ENCODE peak calls at places on chromosomes 7 and 10, in eight cellular contexts. One of them, this sample, is unnamed.
A peak's percentile ranks its signal among the peaks of the same experiment; 100 is the strongest.

GRCh38 chr10:69391158-69391557 is 25.6 kb downstream of the TACR2 start:
- DNase-seq in ovary: no peak
- DNase-seq in neural progenitor cell: no peak
- DNase-seq in tibial artery: no peak
- DNase-seq in IMR-90: no peak
- DNase-seq in thoracic aorta: no peak
- DNase-seq in epithelial cell of proximal tubule: no peak
- DNase-seq in fibroblast of pulmonary artery: no peak
- DNase-seq in this sample: no peak

GRCh38 chr7:44194069-44194468 is 4.8 kb upstream of the GCK start:
- DNase-seq in ovary: no peak
- DNase-seq in neural progenitor cell: no peak
- DNase-seq in tibial artery: no peak
- DNase-seq in IMR-90: peak; percentile 33
- DNase-seq in thoracic aorta: no peak
- DNase-seq in epithelial cell of proximal tubule: no peak
- DNase-seq in fibroblast of pulmonary artery: peak; percentile 23
- DNase-seq in this sample: peak; percentile 25

GRCh38 chr7:129769400-129769774 is 157.9 kb downstream of the NRF1 start:
- DNase-seq in ovary: no peak
- DNase-seq in neural progenitor cell: no peak
- DNase-seq in tibial artery: no peak
- DNase-seq in IMR-90: no peak
- DNase-seq in thoracic aorta: no peak
- DNase-seq in epithelial cell of proximal tubule: no peak
- DNase-seq in fibroblast of pulmonary artery: no peak
- DNase-seq in this sample: no peak

GRCh38 chr10:28734940-28735759 is 57.8 kb downstream of the BAMBI start:
- DNase-seq in ovary: no peak
- DNase-seq in neural progenitor cell: no peak
- DNase-seq in tibial artery: no peak
- DNase-seq in IMR-90: peak; percentile 96
- DNase-seq in thoracic aorta: peak; percentile 3
- DNase-seq in epithelial cell of proximal tubule: peak; percentile 94
- DNase-seq in fibroblast of pulmonary artery: peak; percentile 85
- DNase-seq in this sample: peak; percentile 98

GRCh38 chr7:122040147-122040546 is 103.9 kb downstream of the AASS start:
- DNase-seq in ovary: no peak
- DNase-seq in neural progenitor cell: no peak
- DNase-seq in tibial artery: no peak
- DNase-seq in IMR-90: no peak
- DNase-seq in thoracic aorta: no peak
- DNase-seq in epithelial cell of proximal tubule: no peak
- DNase-seq in fibroblast of pulmonary artery: no peak
- DNase-seq in this sample: no peak

GRCh38 chr10:76336213-76336963 is 905.0 kb downstream of the LRMDA start:
- DNase-seq in ovary: no peak
- DNase-seq in neural progenitor cell: no peak
- DNase-seq in tibial artery: no peak
- DNase-seq in IMR-90: no peak
- DNase-seq in thoracic aorta: no peak
- DNase-seq in epithelial cell of proximal tubule: no peak
- DNase-seq in fibroblast of pulmonary artery: peak; percentile 27
- DNase-seq in this sample: no peak

GRCh38 chr7:51313276-51314035 is 3.2 kb downstream of the COBL start:
- DNase-seq in ovary: no peak
- DNase-seq in neural progenitor cell: no peak
- DNase-seq in tibial artery: no peak
- DNase-seq in IMR-90: no peak
- DNase-seq in thoracic aorta: no peak
- DNase-seq in epithelial cell of proximal tubule: no peak
- DNase-seq in fibroblast of pulmonary artery: no peak
- DNase-seq in this sample: no peak

GRCh38 chr7:69311489-69311888 is 286.8 kb upstream of the AUTS2 start:
- DNase-seq in ovary: no peak
- DNase-seq in neural progenitor cell: no peak
- DNase-seq in tibial artery: no peak
- DNase-seq in IMR-90: no peak
- DNase-seq in thoracic aorta: no peak
- DNase-seq in epithelial cell of proximal tubule: no peak
- DNase-seq in fibroblast of pulmonary artery: no peak
- DNase-seq in this sample: no peak

GRCh38 chr7:156474241-156474743 is 166.3 kb upstream of the RNF32 start:
- DNase-seq in ovary: peak; percentile 30
- DNase-seq in neural progenitor cell: no peak
- DNase-seq in tibial artery: no peak
- DNase-seq in IMR-90: peak; percentile 90
- DNase-seq in thoracic aorta: no peak
- DNase-seq in epithelial cell of proximal tubule: peak; percentile 93
- DNase-seq in fibroblast of pulmonary artery: peak; percentile 8
- DNase-seq in this sample: no peak

GRCh38 chr7:149824748-149825566 is 13.2 kb upstream of the ZNF862 start:
- DNase-seq in ovary: no peak
- DNase-seq in neural progenitor cell: no peak
- DNase-seq in tibial artery: no peak
- DNase-seq in IMR-90: no peak
- DNase-seq in thoracic aorta: no peak
- DNase-seq in epithelial cell of proximal tubule: no peak
- DNase-seq in fibroblast of pulmonary artery: no peak
- DNase-seq in this sample: no peak

GRCh38 chr7:154598864-154599263 is 404.1 kb downstream of the PAXIP1 start:
- DNase-seq in ovary: no peak
- DNase-seq in neural progenitor cell: no peak
- DNase-seq in tibial artery: no peak
- DNase-seq in IMR-90: no peak
- DNase-seq in thoracic aorta: no peak
- DNase-seq in epithelial cell of proximal tubule: no peak
- DNase-seq in fibroblast of pulmonary artery: no peak
- DNase-seq in this sample: no peak

GRCh38 chr10:14749051-14749809 is 25.5 kb downstream of the FAM107B start:
- DNase-seq in ovary: no peak
- DNase-seq in neural progenitor cell: no peak
- DNase-seq in tibial artery: no peak
- DNase-seq in IMR-90: no peak
- DNase-seq in thoracic aorta: no peak
- DNase-seq in epithelial cell of proximal tubule: no peak
- DNase-seq in fibroblast of pulmonary artery: no peak
- DNase-seq in this sample: no peak

GRCh38 chr7:103636153-103636552 is 190.1 kb upstream of the SLC26A5 start:
- DNase-seq in ovary: no peak
- DNase-seq in neural progenitor cell: peak; percentile 35
- DNase-seq in tibial artery: no peak
- DNase-seq in IMR-90: peak; percentile 45
- DNase-seq in thoracic aorta: no peak
- DNase-seq in epithelial cell of proximal tubule: no peak
- DNase-seq in fibroblast of pulmonary artery: peak; percentile 52
- DNase-seq in this sample: peak; percentile 47

GRCh38 chr7:55165176-55165861 is 146.5 kb downstream of the EGFR start:
- DNase-seq in ovary: no peak
- DNase-seq in neural progenitor cell: peak; percentile 72
- DNase-seq in tibial artery: no peak
- DNase-seq in IMR-90: no peak
- DNase-seq in thoracic aorta: no peak
- DNase-seq in epithelial cell of proximal tubule: no peak
- DNase-seq in fibroblast of pulmonary artery: no peak
- DNase-seq in this sample: no peak

GRCh38 chr7:1434891-1435670 is 24.2 kb downstream of the MICALL2 start:
- DNase-seq in ovary: no peak
- DNase-seq in neural progenitor cell: no peak
- DNase-seq in tibial artery: no peak
- DNase-seq in IMR-90: no peak
- DNase-seq in thoracic aorta: no peak
- DNase-seq in epithelial cell of proximal tubule: no peak
- DNase-seq in fibroblast of pulmonary artery: no peak
- DNase-seq in this sample: no peak

GRCh38 chr10:89466599-89467035 is 52.2 kb downstream of the IFIT5 start:
- DNase-seq in ovary: no peak
- DNase-seq in neural progenitor cell: peak; percentile 31
- DNase-seq in tibial artery: no peak
- DNase-seq in IMR-90: peak; percentile 60
- DNase-seq in thoracic aorta: no peak
- DNase-seq in epithelial cell of proximal tubule: no peak
- DNase-seq in fibroblast of pulmonary artery: peak; percentile 64
- DNase-seq in this sample: peak; percentile 56

GRCh38 chr7:49776994-49777393 is 3.6 kb downstream of the VWC2 start:
- DNase-seq in ovary: no peak
- DNase-seq in neural progenitor cell: peak; percentile 79
- DNase-seq in tibial artery: no peak
- DNase-seq in IMR-90: no peak
- DNase-seq in thoracic aorta: no peak
- DNase-seq in epithelial cell of proximal tubule: no peak
- DNase-seq in fibroblast of pulmonary artery: no peak
- DNase-seq in this sample: no peak

GRCh38 chr10:24561453-24561852 is 162.2 kb downstream of the ARHGAP21 start:
- DNase-seq in ovary: no peak
- DNase-seq in neural progenitor cell: no peak
- DNase-seq in tibial artery: no peak
- DNase-seq in IMR-90: peak; percentile 4
- DNase-seq in thoracic aorta: no peak
- DNase-seq in epithelial cell of proximal tubule: no peak
- DNase-seq in fibroblast of pulmonary artery: no peak
- DNase-seq in this sample: no peak

GRCh38 chr7:93176961-93177580 is 28.9 kb upstream of the SAMD9L start:
- DNase-seq in ovary: no peak
- DNase-seq in neural progenitor cell: no peak
- DNase-seq in tibial artery: no peak
- DNase-seq in IMR-90: no peak
- DNase-seq in thoracic aorta: no peak
- DNase-seq in epithelial cell of proximal tubule: no peak
- DNase-seq in fibroblast of pulmonary artery: no peak
- DNase-seq in this sample: no peak

GRCh38 chr7:93179173-93179572 is 31.0 kb upstream of the SAMD9L start:
- DNase-seq in ovary: no peak
- DNase-seq in neural progenitor cell: no peak
- DNase-seq in tibial artery: no peak
- DNase-seq in IMR-90: no peak
- DNase-seq in thoracic aorta: no peak
- DNase-seq in epithelial cell of proximal tubule: no peak
- DNase-seq in fibroblast of pulmonary artery: no peak
- DNase-seq in this sample: no peak

GRCh38 chr7:93175219-93175618 is 27.0 kb upstream of the SAMD9L start:
- DNase-seq in ovary: no peak
- DNase-seq in neural progenitor cell: no peak
- DNase-seq in tibial artery: no peak
- DNase-seq in IMR-90: no peak
- DNase-seq in thoracic aorta: no peak
- DNase-seq in epithelial cell of proximal tubule: no peak
- DNase-seq in fibroblast of pulmonary artery: no peak
- DNase-seq in this sample: no peak

GRCh38 chr7:93172683-93173082 is 24.5 kb upstream of the SAMD9L start:
- DNase-seq in ovary: no peak
- DNase-seq in neural progenitor cell: no peak
- DNase-seq in tibial artery: no peak
- DNase-seq in IMR-90: no peak
- DNase-seq in thoracic aorta: no peak
- DNase-seq in epithelial cell of proximal tubule: no peak
- DNase-seq in fibroblast of pulmonary artery: no peak
- DNase-seq in this sample: no peak

GRCh38 chr7:93178213-93178612 is 30.0 kb upstream of the SAMD9L start:
- DNase-seq in ovary: no peak
- DNase-seq in neural progenitor cell: no peak
- DNase-seq in tibial artery: no peak
- DNase-seq in IMR-90: peak; percentile 23
- DNase-seq in thoracic aorta: no peak
- DNase-seq in epithelial cell of proximal tubule: no peak
- DNase-seq in fibroblast of pulmonary artery: peak; percentile 41
- DNase-seq in this sample: peak; percentile 48
- TF ChIP-seq CTCF in ovary: no peak
- TF ChIP-seq CTCF in neural progenitor cell: no peak
- TF ChIP-seq CTCF in tibial artery: no peak
- TF ChIP-seq CTCF in IMR-90: peak; percentile 41
- TF ChIP-seq CTCF in thoracic aorta: no peak
- TF ChIP-seq CTCF in epithelial cell of proximal tubule: peak; percentile 45
- TF ChIP-seq CTCF in fibroblast of pulmonary artery: peak; percentile 21
- TF ChIP-seq CTCF in this sample: peak; percentile 24

DNA sequence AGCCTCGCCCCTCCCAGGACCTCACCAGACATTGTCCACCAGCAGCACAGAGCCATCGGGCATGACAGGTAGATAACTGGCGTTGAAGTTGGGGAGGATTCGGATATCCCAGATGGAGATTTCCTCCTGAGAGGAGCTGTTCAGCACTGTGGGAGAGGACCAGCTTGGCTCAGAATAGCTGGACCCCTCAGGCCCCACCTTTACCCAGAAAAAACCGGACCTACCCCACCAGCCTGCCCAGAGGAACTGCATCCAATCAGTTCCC is 1.5 kb downstream of the TRAPPC14 start:
- DNase-seq in ovary: no peak
- DNase-seq in neural progenitor cell: no peak
- DNase-seq in tibial artery: no peak
- DNase-seq in IMR-90: no peak
- DNase-seq in thoracic aorta: no peak
- DNase-seq in epithelial cell of proximal tubule: no peak
- DNase-seq in fibroblast of pulmonary artery: no peak
- DNase-seq in this sample: no peak
- H3K4me3 ChIP-seq in ovary: no peak overlapping the region
- H3K4me3 ChIP-seq in neural progenitor cell: no peak overlapping the region
- H3K4me3 ChIP-seq in tibial artery: no peak overlapping the region
- H3K4me3 ChIP-seq in IMR-90: no peak overlapping the region
- H3K4me3 ChIP-seq in thoracic aorta: peak overlapping the region; percentile 99
- H3K4me3 ChIP-seq in epithelial cell of proximal tubule: peak overlapping the region; percentile 82
- H3K4me3 ChIP-seq in fibroblast of pulmonary artery: peak overlapping the region; percentile 66
- H3K4me3 ChIP-seq in this sample: peak overlapping the region; percentile 77

DNA sequence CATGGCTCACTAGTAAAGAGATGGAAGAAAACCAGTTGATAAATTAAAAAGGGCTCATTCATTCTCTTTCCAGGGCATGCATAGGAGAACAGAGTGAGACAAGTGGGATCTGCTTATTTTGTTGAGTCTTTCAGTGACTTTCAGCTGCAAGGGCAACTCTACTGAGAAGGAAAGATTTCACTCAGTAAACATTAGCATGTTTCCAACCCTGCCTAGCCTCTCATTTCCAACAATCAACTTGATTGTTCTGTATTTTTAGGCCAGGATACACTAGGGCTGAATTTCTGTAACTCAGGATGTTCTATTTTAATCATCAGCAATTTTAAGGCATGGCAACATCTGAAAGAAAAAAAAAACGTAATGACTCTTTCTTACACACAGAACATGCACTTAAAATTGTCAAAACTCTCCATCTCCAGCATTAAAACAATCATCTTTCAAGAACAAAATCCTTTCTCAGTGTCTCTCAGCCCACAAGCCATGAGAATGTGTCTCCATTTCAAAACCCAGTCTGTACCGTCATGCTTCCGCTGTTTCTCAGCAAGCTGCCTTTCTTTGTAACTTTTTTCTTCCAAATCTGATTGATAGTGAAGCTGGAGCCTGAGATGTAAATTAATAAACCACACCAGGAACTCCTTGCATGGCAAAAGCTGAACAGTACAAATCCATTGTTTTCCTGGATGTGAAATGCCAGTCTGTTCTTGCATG is 147.2 kb upstream of the KLF14 start:
- DNase-seq in ovary: no peak
- DNase-seq in neural progenitor cell: no peak
- DNase-seq in tibial artery: no peak
- DNase-seq in IMR-90: peak; percentile 31
- DNase-seq in thoracic aorta: no peak
- DNase-seq in epithelial cell of proximal tubule: no peak
- DNase-seq in fibroblast of pulmonary artery: no peak
- DNase-seq in this sample: no peak
- TF ChIP-seq CTCF in ovary: no peak
- TF ChIP-seq CTCF in neural progenitor cell: no peak
- TF ChIP-seq CTCF in tibial artery: no peak
- TF ChIP-seq CTCF in IMR-90: no peak
- TF ChIP-seq CTCF in thoracic aorta: no peak
- TF ChIP-seq CTCF in epithelial cell of proximal tubule: no peak
- TF ChIP-seq CTCF in fibroblast of pulmonary artery: no peak
- TF ChIP-seq CTCF in this sample: no peak

GRCh38 chr7:26101471-26102151 is 50.4 kb upstream of the NFE2L3 start:
- DNase-seq in ovary: no peak
- DNase-seq in neural progenitor cell: peak; percentile 86
- DNase-seq in tibial artery: peak; percentile 39
- DNase-seq in IMR-90: no peak
- DNase-seq in thoracic aorta: no peak
- DNase-seq in epithelial cell of proximal tubule: no peak
- DNase-seq in fibroblast of pulmonary artery: no peak
- DNase-seq in this sample: no peak
- H3K4me3 ChIP-seq in ovary: no peak overlapping the region
- H3K4me3 ChIP-seq in neural progenitor cell: peak overlapping the region; percentile 32
- H3K4me3 ChIP-seq in tibial artery: peak overlapping the region; percentile 14
- H3K4me3 ChIP-seq in IMR-90: no peak overlapping the region
- H3K4me3 ChIP-seq in thoracic aorta: peak overlapping the region; percentile 63
- H3K4me3 ChIP-seq in epithelial cell of proximal tubule: no peak overlapping the region
- H3K4me3 ChIP-seq in fibroblast of pulmonary artery: no peak overlapping the region
- H3K4me3 ChIP-seq in this sample: no peak overlapping the region